ENCODE peak calls at places on chromosomes 6 and 20, in seven cellular contexts. One of them, this sample, is unnamed.
A peak's percentile ranks its signal among the peaks of the same experiment; 100 is the strongest.

GRCh38 chr6:39917981-39918380 is 16.3 kb downstream of the MOCS1 start:
- DNase-seq in tibial nerve: no peak
- DNase-seq in uterus: no peak
- DNase-seq in body of pancreas: no peak
- DNase-seq in GM12892: no peak
- DNase-seq in ovary: no peak
- DNase-seq in NB4: no peak
- DNase-seq in this sample: no peak

GRCh38 chr6:159462446-159462845 is 230.6 kb downstream of the SOD2 start:
- DNase-seq in NB4: no peak
- DNase-seq in body of pancreas: no peak
- DNase-seq in tibial nerve: no peak
- DNase-seq in uterus: no peak
- DNase-seq in GM12892: no peak
- DNase-seq in ovary: no peak
- DNase-seq in this sample: no peak

GRCh38 chr20:2451939-2452732 is 18.5 kb downstream of the SNRPB start:
- DNase-seq in NB4: peak; percentile 78
- DNase-seq in body of pancreas: peak; percentile 77
- DNase-seq in ovary: peak; percentile 56
- DNase-seq in tibial nerve: peak; percentile 90
- DNase-seq in uterus: peak; percentile 47
- DNase-seq in GM12892: no peak
- DNase-seq in this sample: peak; percentile 74

GRCh38 chr20:46695888-46696287 is 6.6 kb upstream of the TP53RK start:
- DNase-seq in GM12892: no peak
- DNase-seq in tibial nerve: no peak
- DNase-seq in NB4: no peak
- DNase-seq in uterus: no peak
- DNase-seq in body of pancreas: no peak
- DNase-seq in ovary: no peak
- DNase-seq in this sample: no peak

GRCh38 chr20:2740702-2741101 is 48.1 kb downstream of the EBF4 start:
- DNase-seq in NB4: no peak
- DNase-seq in body of pancreas: no peak
- DNase-seq in ovary: no peak
- DNase-seq in GM12892: no peak
- DNase-seq in tibial nerve: no peak
- DNase-seq in uterus: no peak
- DNase-seq in this sample: no peak

GRCh38 chr6:92160226-92160625 is 1259.1 kb downstream of the EPHA7 start:
- DNase-seq in uterus: no peak
- DNase-seq in NB4: no peak
- DNase-seq in GM12892: no peak
- DNase-seq in body of pancreas: no peak
- DNase-seq in tibial nerve: no peak
- DNase-seq in ovary: no peak
- DNase-seq in this sample: no peak

GRCh38 chr6:2235782-2236495 is 9.5 kb downstream of the GMDS start:
- DNase-seq in uterus: no peak
- DNase-seq in GM12892: no peak
- DNase-seq in NB4: no peak
- DNase-seq in body of pancreas: no peak
- DNase-seq in ovary: no peak
- DNase-seq in tibial nerve: no peak
- DNase-seq in this sample: no peak

GRCh38 chr6:50706575-50706974 is 6.8 kb upstream of the TFAP2D start:
- DNase-seq in GM12892: no peak
- DNase-seq in uterus: no peak
- DNase-seq in body of pancreas: no peak
- DNase-seq in tibial nerve: no peak
- DNase-seq in ovary: no peak
- DNase-seq in NB4: no peak
- DNase-seq in this sample: no peak

GRCh38 chr20:58012731-58013510 is 215.5 kb downstream of the ANKRD60 start:
- DNase-seq in GM12892: no peak
- DNase-seq in ovary: no peak
- DNase-seq in tibial nerve: no peak
- DNase-seq in uterus: peak; percentile 12
- DNase-seq in NB4: no peak
- DNase-seq in body of pancreas: no peak
- DNase-seq in this sample: no peak

GRCh38 chr6:144162977-144163376 is 12.7 kb downstream of the STX11 start:
- DNase-seq in NB4: peak; percentile 77
- DNase-seq in body of pancreas: no peak
- DNase-seq in ovary: no peak
- DNase-seq in tibial nerve: no peak
- DNase-seq in GM12892: no peak
- DNase-seq in uterus: no peak
- DNase-seq in this sample: no peak

GRCh38 chr6:130189691-130190459 is 32.9 kb downstream of the SAMD3 start:
- DNase-seq in NB4: no peak
- DNase-seq in tibial nerve: no peak
- DNase-seq in ovary: no peak
- DNase-seq in body of pancreas: no peak
- DNase-seq in uterus: no peak
- DNase-seq in GM12892: no peak
- DNase-seq in this sample: no peak

GRCh38 chr6:130018830-130019795 is 732 bp downstream of the L3MBTL3 start:
- DNase-seq in body of pancreas: peak; percentile 40
- DNase-seq in GM12892: peak; percentile 21
- DNase-seq in ovary: peak; percentile 57
- DNase-seq in tibial nerve: peak; percentile 24
- DNase-seq in uterus: peak; percentile 30
- DNase-seq in NB4: peak; percentile 62
- DNase-seq in this sample: no peak

GRCh38 chr6:75546401-75546800 is 52.8 kb upstream of the FILIP1 start:
- DNase-seq in NB4: peak; percentile 17
- DNase-seq in ovary: no peak
- DNase-seq in body of pancreas: no peak
- DNase-seq in GM12892: no peak
- DNase-seq in tibial nerve: no peak
- DNase-seq in uterus: no peak
- DNase-seq in this sample: no peak

GRCh38 chr6:129501401-129502051 is 208.5 kb downstream of the ARHGAP18 start:
- DNase-seq in NB4: peak; percentile 74
- DNase-seq in uterus: peak; percentile 71
- DNase-seq in body of pancreas: peak; percentile 19
- DNase-seq in tibial nerve: peak; percentile 43
- DNase-seq in GM12892: no peak
- DNase-seq in ovary: peak; percentile 40
- DNase-seq in this sample: peak; percentile 75

GRCh38 chr20:32965115-32965514 is 39.1 kb downstream of the SUN5 start:
- DNase-seq in tibial nerve: peak; percentile 1
- DNase-seq in uterus: no peak
- DNase-seq in NB4: no peak
- DNase-seq in ovary: no peak
- DNase-seq in GM12892: no peak
- DNase-seq in body of pancreas: no peak
- DNase-seq in this sample: no peak

GRCh38 chr20:62309198-62309944 is 6.6 kb downstream of the ADRM1 start:
- DNase-seq in ovary: no peak
- DNase-seq in uterus: no peak
- DNase-seq in GM12892: no peak
- DNase-seq in NB4: no peak
- DNase-seq in body of pancreas: no peak
- DNase-seq in tibial nerve: no peak
- DNase-seq in this sample: no peak

GRCh38 chr6:112469306-112469705 is 122.2 kb downstream of the RFPL4B start:
- DNase-seq in tibial nerve: no peak
- DNase-seq in NB4: no peak
- DNase-seq in body of pancreas: no peak
- DNase-seq in uterus: no peak
- DNase-seq in GM12892: no peak
- DNase-seq in ovary: no peak
- DNase-seq in this sample: no peak

GRCh38 chr6:4610256-4610655 is 165.9 kb upstream of the CDYL start:
- DNase-seq in NB4: no peak
- DNase-seq in uterus: peak; percentile 81
- DNase-seq in ovary: no peak
- DNase-seq in tibial nerve: peak; percentile 33
- DNase-seq in body of pancreas: no peak
- DNase-seq in GM12892: no peak
- DNase-seq in this sample: no peak

GRCh38 chr6:444653-445275 is 53.2 kb downstream of the IRF4 start:
- DNase-seq in GM12892: no peak
- DNase-seq in body of pancreas: no peak
- DNase-seq in NB4: no peak
- DNase-seq in tibial nerve: no peak
- DNase-seq in ovary: no peak
- DNase-seq in uterus: no peak
- DNase-seq in this sample: no peak

GRCh38 chr6:158653577-158654354 is 3.9 kb downstream of the SYTL3 start:
- DNase-seq in tibial nerve: no peak
- DNase-seq in ovary: no peak
- DNase-seq in uterus: no peak
- DNase-seq in NB4: peak; percentile 75
- DNase-seq in GM12892: no peak
- DNase-seq in body of pancreas: peak; percentile 50
- DNase-seq in this sample: peak; percentile 55

GRCh38 chr6:13924949-13925881 is at the start of gene RNF182:
- DNase-seq in NB4: peak; percentile 18
- DNase-seq in body of pancreas: peak; percentile 48
- DNase-seq in GM12892: peak; percentile 65
- DNase-seq in uterus: no peak
- DNase-seq in ovary: no peak
- DNase-seq in tibial nerve: no peak
- DNase-seq in this sample: no peak

GRCh38 chr6:160737934-160738333 is 35.9 kb downstream of the PLG start:
- DNase-seq in tibial nerve: no peak
- DNase-seq in body of pancreas: no peak
- DNase-seq in GM12892: no peak
- DNase-seq in ovary: no peak
- DNase-seq in NB4: no peak
- DNase-seq in uterus: no peak
- DNase-seq in this sample: no peak

GRCh38 chr20:57389695-57390603 is 1.2 kb upstream of the RBM38 start:
- DNase-seq in NB4: peak; percentile 40
- DNase-seq in tibial nerve: no peak
- DNase-seq in ovary: peak; percentile 84
- DNase-seq in body of pancreas: peak; percentile 21
- DNase-seq in GM12892: no peak
- DNase-seq in uterus: no peak
- DNase-seq in this sample: no peak

GRCh38 chr6:109686566-109686965 is 4.4 kb downstream of the AK9 start:
- DNase-seq in tibial nerve: no peak
- DNase-seq in ovary: no peak
- DNase-seq in NB4: no peak
- DNase-seq in GM12892: no peak
- DNase-seq in body of pancreas: no peak
- DNase-seq in uterus: no peak
- DNase-seq in this sample: no peak

GRCh38 chr20:50957798-50958732 is at the start of gene DPM1:
- DNase-seq in GM12892: peak; percentile 66
- DNase-seq in NB4: peak; percentile 93
- DNase-seq in ovary: peak; percentile 90
- DNase-seq in body of pancreas: peak; percentile 84
- DNase-seq in uterus: peak; percentile 89
- DNase-seq in tibial nerve: peak; percentile 90
- DNase-seq in this sample: peak; percentile 82
- TF ChIP-seq POLR2A in GM12892: peak; percentile 99
- TF ChIP-seq POLR2A in NB4: peak; percentile 94
- TF ChIP-seq POLR2A in ovary: peak; percentile 91
- TF ChIP-seq POLR2A in body of pancreas: peak; percentile 96
- TF ChIP-seq POLR2A in uterus: no peak
- TF ChIP-seq POLR2A in tibial nerve: peak; percentile 57
- TF ChIP-seq POLR2A in this sample: peak; percentile 62

DNA sequence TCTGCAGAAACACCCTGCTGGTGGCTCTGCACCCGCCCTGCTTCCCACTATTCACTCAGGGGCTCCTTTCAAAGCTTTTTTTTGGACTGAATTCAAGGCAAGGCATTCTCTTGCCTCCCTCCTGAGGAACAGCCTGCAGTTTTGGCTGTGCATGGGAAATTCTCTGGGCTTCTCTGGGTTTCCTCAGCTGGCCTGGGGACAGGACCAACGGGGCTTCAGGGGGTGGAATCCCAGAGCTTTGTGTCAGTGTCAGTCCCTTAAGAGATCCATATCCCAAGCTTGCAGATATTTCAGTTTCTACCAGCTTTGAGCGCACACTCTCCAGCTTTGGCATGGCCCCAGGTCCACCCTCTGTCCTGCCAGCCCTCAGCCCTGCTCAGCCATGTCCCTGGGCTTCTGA is 2.0 kb downstream of the SCRT2 start:
- DNase-seq in ovary: no peak
- DNase-seq in GM12892: no peak
- DNase-seq in NB4: no peak
- DNase-seq in tibial nerve: no peak
- DNase-seq in body of pancreas: no peak
- DNase-seq in uterus: no peak
- DNase-seq in this sample: no peak
- TF ChIP-seq POLR2A in ovary: no peak
- TF ChIP-seq POLR2A in GM12892: no peak
- TF ChIP-seq POLR2A in NB4: no peak
- TF ChIP-seq POLR2A in tibial nerve: no peak
- TF ChIP-seq POLR2A in body of pancreas: no peak
- TF ChIP-seq POLR2A in uterus: no peak
- TF ChIP-seq POLR2A in this sample: no peak

GRCh38 chr20:5474646-5475550 is 158.1 kb upstream of the PROKR2 start:
- DNase-seq in tibial nerve: no peak
- DNase-seq in GM12892: no peak
- DNase-seq in NB4: no peak
- DNase-seq in uterus: no peak
- DNase-seq in body of pancreas: peak; percentile 79
- DNase-seq in ovary: no peak
- DNase-seq in this sample: no peak
- TF ChIP-seq POLR2A in tibial nerve: no peak
- TF ChIP-seq POLR2A in GM12892: no peak
- TF ChIP-seq POLR2A in NB4: no peak
- TF ChIP-seq POLR2A in uterus: no peak
- TF ChIP-seq POLR2A in body of pancreas: no peak
- TF ChIP-seq POLR2A in ovary: no peak
- TF ChIP-seq POLR2A in this sample: no peak

DNA sequence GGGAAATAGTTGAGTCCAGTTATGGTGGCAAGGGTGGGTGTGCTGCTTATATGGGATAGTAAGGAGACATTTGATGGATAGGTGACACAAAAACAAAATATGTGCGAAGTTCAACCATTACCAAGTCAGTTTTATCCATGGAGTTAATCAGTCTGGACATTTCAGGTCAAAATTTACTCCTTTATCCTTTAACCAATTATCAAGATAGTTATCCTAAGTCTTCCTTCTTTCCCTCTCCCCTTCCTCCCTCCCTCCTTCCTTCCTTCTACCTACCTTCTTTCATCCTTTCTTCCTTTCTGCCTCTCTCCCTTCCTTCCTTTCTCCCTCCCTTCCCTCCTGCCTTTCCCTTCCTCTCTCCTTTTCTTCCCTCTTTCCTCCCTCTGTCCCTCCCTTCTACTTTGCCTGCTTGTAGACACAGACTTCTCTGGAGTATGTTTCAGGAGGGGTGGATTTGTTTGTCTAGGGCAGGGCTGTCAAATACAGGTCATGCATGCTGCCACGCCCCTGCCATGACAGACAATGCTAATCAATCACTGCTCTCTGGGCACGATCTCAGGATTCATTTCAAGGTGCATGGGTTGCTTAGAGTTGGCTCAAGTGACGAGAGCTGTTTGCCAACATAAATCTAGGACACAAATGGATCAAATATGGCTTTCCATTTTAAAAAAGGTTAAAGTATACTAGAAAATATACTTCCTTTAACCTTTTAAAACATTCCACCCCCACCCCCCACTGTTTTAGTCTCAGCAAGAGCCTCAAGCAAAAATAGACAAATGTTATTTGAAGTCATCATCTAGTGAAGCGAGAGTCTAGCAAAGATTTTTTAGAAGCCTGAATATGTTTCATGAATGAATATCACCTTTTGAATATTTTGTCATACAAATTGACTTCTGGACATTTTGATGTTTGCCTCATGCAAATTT is 281.6 kb upstream of the CITED2 start:
- DNase-seq in tibial nerve: no peak
- DNase-seq in body of pancreas: peak; percentile 37
- DNase-seq in GM12892: no peak
- DNase-seq in ovary: no peak
- DNase-seq in NB4: no peak
- DNase-seq in uterus: no peak
- DNase-seq in this sample: no peak
- TF ChIP-seq POLR2A in tibial nerve: no peak
- TF ChIP-seq POLR2A in body of pancreas: no peak
- TF ChIP-seq POLR2A in GM12892: no peak
- TF ChIP-seq POLR2A in ovary: no peak
- TF ChIP-seq POLR2A in NB4: no peak
- TF ChIP-seq POLR2A in uterus: no peak
- TF ChIP-seq POLR2A in this sample: no peak